ENCODE peak calls at places on chromosomes 5 and 9, in four cellular contexts. W, N, C and Q are unnamed samples.

GRCh38 chr5:85823462-85824426 is 794.0 kb upstream of the COX7C start:
- DNase-seq in W (peak), C (no peak), N (no peak), Q (no peak)

GRCh38 chr5:170614071-170614490 is 110.3 kb downstream of the KCNIP1 start:
- DNase-seq in N (no peak), C (no peak), W (no peak), Q (no peak)

GRCh38 chr5:180830253-180831138 is 27.9 kb upstream of the MGAT1 start:
- DNase-seq in C (no peak), W (no peak), N (no peak), Q (peak)

GRCh38 chr5:72506150-72506549 is 1.1 kb downstream of the ZNF366 start:
- DNase-seq in C (no peak), W (no peak), N (no peak), Q (no peak)

GRCh38 chr5:34509392-34509791 is 146.7 kb upstream of the RAI14 start:
- DNase-seq in N (no peak), C (no peak), W (no peak), Q (no peak)

GRCh38 chr5:2666081-2666480 is 85.4 kb downstream of the IRX2 start:
- DNase-seq in W (no peak), C (no peak), N (no peak), Q (no peak)

GRCh38 chr5:10704949-10705621 is 55.9 kb downstream of the DAP start:
- DNase-seq in N (no peak), W (no peak), C (no peak), Q (no peak)

GRCh38 chr9:88302579-88303324 is 85.5 kb upstream of the SPIN1 start:
- DNase-seq in W (no peak), C (no peak), N (no peak), Q (no peak)

GRCh38 chr5:135027318-135027698 is 6.7 kb downstream of the PITX1 start:
- DNase-seq in C (no peak), N (no peak), W (no peak), Q (no peak)

GRCh38 chr5:107808671-107809137 is 138.0 kb upstream of the EFNA5 start:
- DNase-seq in N (peak), W (no peak), C (no peak), Q (no peak)

GRCh38 chr9:83596899-83597504 is 25.9 kb upstream of the IDNK start:
- DNase-seq in W (peak), C (no peak), N (no peak), Q (peak)

GRCh38 chr9:113461285-113461684 is 2.2 kb upstream of the RGS3 start:
- DNase-seq in C (no peak), W (no peak), N (no peak), Q (no peak)

GRCh38 chr9:95138474-95138873 is 179.0 kb downstream of the FANCC start:
- DNase-seq in N (no peak), C (no peak), W (no peak), Q (no peak)

GRCh38 chr9:89342213-89342612 is 23.9 kb downstream of the SECISBP2 start:
- DNase-seq in C (no peak), W (no peak), N (no peak), Q (no peak)

GRCh38 chr5:40260351-40260750 is 419.4 kb upstream of the PTGER4 start:
- DNase-seq in W (no peak), N (no peak), C (no peak), Q (no peak)

GRCh38 chr9:128902351-128903078 is 18.3 kb upstream of the PHYHD1 start:
- DNase-seq in W (no peak), C (no peak), N (no peak), Q (no peak)
- TF ChIP-seq CHD4 in W (no peak), C (no peak), N (no peak), Q (no peak)

GRCh38 chr9:111979561-111979960 is 82.9 kb downstream of the UGCG start:
- DNase-seq in C (no peak), N (no peak), W (no peak), Q (no peak)
- TF ChIP-seq CHD4 in C (no peak), N (no peak), W (no peak), Q (no peak)

DNA sequence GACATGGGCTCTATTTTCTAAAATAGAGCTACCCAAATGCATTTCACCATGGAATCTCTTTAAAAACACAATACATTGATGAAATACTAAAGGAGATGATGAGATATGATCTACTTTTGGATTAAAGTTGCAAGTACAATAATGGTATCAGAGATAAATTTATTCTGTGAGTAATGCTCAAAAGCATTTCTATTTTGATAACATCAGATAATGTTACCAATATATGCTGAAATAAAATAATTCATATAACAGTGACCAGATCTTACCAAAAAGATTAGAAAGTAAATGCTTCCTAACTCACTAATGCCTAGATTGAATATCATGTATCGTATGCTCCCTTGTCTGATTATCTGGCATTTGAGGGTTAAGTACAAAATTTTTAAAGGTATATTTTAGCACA is 761.8 kb upstream of the ZNF608 start:
- DNase-seq in C (no peak), W (no peak), N (no peak), Q (no peak)
- TF ChIP-seq CHD4 in C (no peak), W (no peak), N (no peak), Q (no peak)

GRCh38 chr5:139709587-139710369 is 61.6 kb downstream of the CXXC5 start:
- DNase-seq in N (no peak), C (no peak), W (peak), Q (no peak)
- TF ChIP-seq CHD4 in N (no peak), C (no peak), W (no peak), Q (no peak)

DNA sequence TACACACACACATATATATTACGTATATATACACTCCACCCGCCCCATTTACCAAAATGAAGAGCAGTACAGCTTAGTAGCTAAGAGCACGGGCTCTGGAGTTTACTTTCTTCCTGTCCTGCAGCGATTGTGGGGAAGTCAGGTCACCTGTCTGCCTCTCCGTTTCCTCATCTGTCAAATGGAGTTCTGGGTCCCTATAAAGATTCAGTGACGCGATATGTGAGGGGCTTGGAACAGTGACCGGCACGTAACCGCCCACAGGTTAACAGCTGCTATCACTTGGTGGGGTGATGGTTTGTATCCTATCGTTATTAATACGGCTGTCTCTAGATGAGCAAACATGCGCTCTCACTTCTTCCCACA is 488 bp downstream of the FAM114A2 start:
- DNase-seq in W (peak), N (peak), C (no peak), Q (no peak)
- TF ChIP-seq CHD4 in W (no peak), N (no peak), C (no peak), Q (no peak)